ENCODE peak calls at places on chromosomes 11 and 22, in six cellular contexts. One of them, this sample, is unnamed.
A peak's percentile ranks its signal among the peaks of the same experiment; 100 is the strongest.

GRCh38 chr22:17706451-17706900 is 67.8 kb downstream of the BID start:
- DNase-seq in GM10248: peak; percentile 68
- DNase-seq in lower leg skin: peak; percentile 66
- DNase-seq in transverse colon: peak; percentile 54
- DNase-seq in GM23338: peak; percentile 46
- DNase-seq in IMR-90: peak; percentile 93
- DNase-seq in this sample: peak; percentile 92

GRCh38 chr11:60766547-60766946 is 9.9 kb downstream of the MS4A15 start:
- DNase-seq in transverse colon: no peak
- DNase-seq in GM10248: no peak
- DNase-seq in lower leg skin: no peak
- DNase-seq in GM23338: no peak
- DNase-seq in IMR-90: no peak
- DNase-seq in this sample: no peak

GRCh38 chr11:55658031-55658573 is 3.9 kb upstream of the OR4C6 start:
- DNase-seq in GM23338: no peak
- DNase-seq in transverse colon: no peak
- DNase-seq in lower leg skin: no peak
- DNase-seq in GM10248: peak; percentile 31
- DNase-seq in IMR-90: no peak
- DNase-seq in this sample: no peak

GRCh38 chr11:92681606-92682005 is 287.8 kb upstream of the MTNR1B start:
- DNase-seq in GM23338: no peak
- DNase-seq in GM10248: no peak
- DNase-seq in transverse colon: no peak
- DNase-seq in IMR-90: no peak
- DNase-seq in lower leg skin: no peak
- DNase-seq in this sample: no peak

GRCh38 chr22:47299879-47300697 is 537.6 kb downstream of the TBC1D22A start:
- DNase-seq in IMR-90: no peak
- DNase-seq in GM23338: no peak
- DNase-seq in lower leg skin: no peak
- DNase-seq in GM10248: peak; percentile 11
- DNase-seq in transverse colon: no peak
- DNase-seq in this sample: no peak

GRCh38 chr11:65159005-65159404 is 11.0 kb upstream of the SPDYC start:
- DNase-seq in transverse colon: no peak
- DNase-seq in GM10248: peak; percentile 55
- DNase-seq in IMR-90: no peak
- DNase-seq in GM23338: no peak
- DNase-seq in lower leg skin: no peak
- DNase-seq in this sample: no peak

GRCh38 chr22:20756846-20757245 is 17.1 kb upstream of the SERPIND1 start:
- DNase-seq in transverse colon: no peak
- DNase-seq in IMR-90: no peak
- DNase-seq in GM23338: no peak
- DNase-seq in GM10248: no peak
- DNase-seq in lower leg skin: no peak
- DNase-seq in this sample: no peak

GRCh38 chr11:79439893-79440450 is 858 bp downstream of the TENM4 start:
- DNase-seq in transverse colon: no peak
- DNase-seq in GM10248: peak; percentile 20
- DNase-seq in IMR-90: no peak
- DNase-seq in lower leg skin: no peak
- DNase-seq in GM23338: peak; percentile 65
- DNase-seq in this sample: no peak

GRCh38 chr11:95577716-95578460 is 211.7 kb downstream of the FAM76B start:
- DNase-seq in GM23338: no peak
- DNase-seq in lower leg skin: no peak
- DNase-seq in IMR-90: peak; percentile 83
- DNase-seq in GM10248: no peak
- DNase-seq in transverse colon: no peak
- DNase-seq in this sample: peak; percentile 78

GRCh38 chr22:45051419-45051818 is 41.6 kb upstream of the PHF21B start:
- DNase-seq in GM10248: no peak
- DNase-seq in lower leg skin: no peak
- DNase-seq in IMR-90: no peak
- DNase-seq in GM23338: no peak
- DNase-seq in transverse colon: no peak
- DNase-seq in this sample: no peak

GRCh38 chr11:65488273-65489058 is 10.4 kb upstream of the MALAT1 start:
- DNase-seq in GM23338: no peak
- DNase-seq in transverse colon: peak; percentile 74
- DNase-seq in GM10248: peak; percentile 31
- DNase-seq in lower leg skin: no peak
- DNase-seq in IMR-90: peak; percentile 71
- DNase-seq in this sample: peak; percentile 83

GRCh38 chr22:45212992-45213751 is 27.5 kb downstream of the KIAA0930 start:
- DNase-seq in GM23338: no peak
- DNase-seq in GM10248: no peak
- DNase-seq in transverse colon: peak; percentile 27
- DNase-seq in IMR-90: peak; percentile 81
- DNase-seq in lower leg skin: no peak
- DNase-seq in this sample: no peak

GRCh38 chr11:75384438-75385080 is 14.8 kb upstream of the RPS3 start:
- DNase-seq in GM10248: peak; percentile 85
- DNase-seq in transverse colon: peak; percentile 85
- DNase-seq in lower leg skin: peak; percentile 60
- DNase-seq in GM23338: peak; percentile 92
- DNase-seq in IMR-90: peak; percentile 47
- DNase-seq in this sample: peak; percentile 87

GRCh38 chr11:61596990-61597389 is 16.1 kb upstream of the SYT7 start:
- DNase-seq in transverse colon: no peak
- DNase-seq in IMR-90: no peak
- DNase-seq in GM10248: no peak
- DNase-seq in lower leg skin: no peak
- DNase-seq in GM23338: no peak
- DNase-seq in this sample: no peak

GRCh38 chr11:74849525-74850391 is 99.1 kb downstream of the XRRA1 start:
- DNase-seq in lower leg skin: no peak
- DNase-seq in GM23338: peak; percentile 71
- DNase-seq in transverse colon: no peak
- DNase-seq in GM10248: no peak
- DNase-seq in IMR-90: peak; percentile 84
- DNase-seq in this sample: peak; percentile 81

GRCh38 chr11:116913000-116913399 is 75.6 kb upstream of the APOA1 start:
- DNase-seq in GM23338: no peak
- DNase-seq in transverse colon: no peak
- DNase-seq in lower leg skin: no peak
- DNase-seq in IMR-90: peak; percentile 90
- DNase-seq in GM10248: no peak
- DNase-seq in this sample: peak; percentile 67

GRCh38 chr11:2517016-2517385 is 72.2 kb downstream of the KCNQ1 start:
- DNase-seq in transverse colon: peak; percentile 4
- DNase-seq in IMR-90: no peak
- DNase-seq in lower leg skin: peak; percentile 2
- DNase-seq in GM23338: no peak
- DNase-seq in GM10248: no peak
- DNase-seq in this sample: no peak

GRCh38 chr11:38814670-38815069 is 2216.6 kb upstream of the RAG2 start:
- DNase-seq in GM23338: no peak
- DNase-seq in GM10248: no peak
- DNase-seq in lower leg skin: no peak
- DNase-seq in IMR-90: peak; percentile 58
- DNase-seq in transverse colon: no peak
- DNase-seq in this sample: no peak

GRCh38 chr11:74755395-74755995 is 6.8 kb downstream of the RNF169 start:
- DNase-seq in GM10248: no peak
- DNase-seq in lower leg skin: no peak
- DNase-seq in GM23338: peak; percentile 66
- DNase-seq in transverse colon: no peak
- DNase-seq in IMR-90: peak; percentile 4
- DNase-seq in this sample: no peak

GRCh38 chr11:94283678-94284077 is 20.7 kb upstream of the IZUMO1R start:
- DNase-seq in transverse colon: no peak
- DNase-seq in IMR-90: no peak
- DNase-seq in GM23338: no peak
- DNase-seq in lower leg skin: no peak
- DNase-seq in GM10248: no peak
- DNase-seq in this sample: no peak

GRCh38 chr22:19822301-19823117 is 32.2 kb downstream of the GNB1L start:
- DNase-seq in GM23338: no peak
- DNase-seq in transverse colon: peak; percentile 3
- DNase-seq in GM10248: no peak
- DNase-seq in IMR-90: no peak
- DNase-seq in lower leg skin: no peak
- DNase-seq in this sample: no peak

GRCh38 chr22:20407829-20408228 is 13.9 kb downstream of the ZNF74 start:
- DNase-seq in GM10248: no peak
- DNase-seq in lower leg skin: no peak
- DNase-seq in GM23338: no peak
- DNase-seq in transverse colon: no peak
- DNase-seq in IMR-90: no peak
- DNase-seq in this sample: no peak

GRCh38 chr11:84720706-84721402 is 906.3 kb downstream of the DLG2 start:
- DNase-seq in GM10248: no peak
- DNase-seq in lower leg skin: no peak
- DNase-seq in GM23338: peak; percentile 63
- DNase-seq in IMR-90: no peak
- DNase-seq in transverse colon: peak; percentile 12
- DNase-seq in this sample: no peak

GRCh38 chr11:60498853-60499252 is 6.3 kb downstream of the MS4A12 start:
- DNase-seq in GM10248: no peak
- DNase-seq in lower leg skin: no peak
- DNase-seq in transverse colon: peak; percentile 63
- DNase-seq in GM23338: no peak
- DNase-seq in IMR-90: no peak
- DNase-seq in this sample: no peak

GRCh38 chr11:36254739-36255138 is 34.5 kb downstream of the COMMD9 start:
- DNase-seq in IMR-90: peak; percentile 36
- DNase-seq in lower leg skin: no peak
- DNase-seq in GM23338: no peak
- DNase-seq in transverse colon: no peak
- DNase-seq in GM10248: no peak
- DNase-seq in this sample: peak; percentile 68

GRCh38 chr11:17544181-17544622 is at the start of gene USH1C:
- DNase-seq in GM10248: no peak
- DNase-seq in lower leg skin: no peak
- DNase-seq in IMR-90: no peak
- DNase-seq in GM23338: peak; percentile 77
- DNase-seq in transverse colon: peak; percentile 80
- DNase-seq in this sample: peak; percentile 36

GRCh38 chr11:47004595-47005033 is 68.1 kb downstream of the CSTPP1 start:
- DNase-seq in GM23338: no peak
- DNase-seq in lower leg skin: peak; percentile 87
- DNase-seq in GM10248: no peak
- DNase-seq in transverse colon: peak; percentile 71
- DNase-seq in IMR-90: peak; percentile 98
- DNase-seq in this sample: peak; percentile 95

GRCh38 chr22:50691521-50691920 is 18.9 kb downstream of the SHANK3 start:
- DNase-seq in GM23338: peak; percentile 65
- DNase-seq in lower leg skin: no peak
- DNase-seq in GM10248: no peak
- DNase-seq in transverse colon: peak; percentile 23
- DNase-seq in IMR-90: peak; percentile 44
- DNase-seq in this sample: peak; percentile 41

GRCh38 chr11:93537767-93538261 is 5.4 kb downstream of the SMCO4 start:
- DNase-seq in IMR-90: peak; percentile 47
- DNase-seq in GM10248: no peak
- DNase-seq in lower leg skin: no peak
- DNase-seq in transverse colon: no peak
- DNase-seq in GM23338: no peak
- DNase-seq in this sample: no peak

GRCh38 chr11:95363710-95364109 is 132.7 kb upstream of the SESN3 start:
- DNase-seq in IMR-90: no peak
- DNase-seq in transverse colon: no peak
- DNase-seq in GM10248: no peak
- DNase-seq in GM23338: peak; percentile 77
- DNase-seq in lower leg skin: no peak
- DNase-seq in this sample: no peak

GRCh38 chr11:116701876-116702275 is 70.9 kb downstream of the BUD13 start:
- DNase-seq in GM10248: no peak
- DNase-seq in lower leg skin: no peak
- DNase-seq in IMR-90: no peak
- DNase-seq in transverse colon: no peak
- DNase-seq in GM23338: no peak
- DNase-seq in this sample: no peak

GRCh38 chr22:33126881-33127280 is 68.7 kb upstream of the SYN3 start:
- DNase-seq in IMR-90: no peak
- DNase-seq in transverse colon: no peak
- DNase-seq in GM23338: peak; percentile 75
- DNase-seq in lower leg skin: no peak
- DNase-seq in GM10248: no peak
- DNase-seq in this sample: no peak
- TF ChIP-seq CTCF in IMR-90: no peak
- TF ChIP-seq CTCF in transverse colon: no peak
- TF ChIP-seq CTCF in GM23338: peak; percentile 88
- TF ChIP-seq CTCF in lower leg skin: no peak
- TF ChIP-seq CTCF in GM10248: no peak
- TF ChIP-seq CTCF in this sample: no peak

GRCh38 chr11:42976636-42977217 is 335.1 kb upstream of the API5 start:
- DNase-seq in GM23338: no peak
- DNase-seq in transverse colon: no peak
- DNase-seq in GM10248: no peak
- DNase-seq in IMR-90: no peak
- DNase-seq in lower leg skin: no peak
- DNase-seq in this sample: no peak

GRCh38 chr11:42972741-42973140 is 339.1 kb upstream of the API5 start:
- DNase-seq in GM23338: no peak
- DNase-seq in transverse colon: no peak
- DNase-seq in IMR-90: no peak
- DNase-seq in lower leg skin: no peak
- DNase-seq in GM10248: no peak
- DNase-seq in this sample: no peak

DNA sequence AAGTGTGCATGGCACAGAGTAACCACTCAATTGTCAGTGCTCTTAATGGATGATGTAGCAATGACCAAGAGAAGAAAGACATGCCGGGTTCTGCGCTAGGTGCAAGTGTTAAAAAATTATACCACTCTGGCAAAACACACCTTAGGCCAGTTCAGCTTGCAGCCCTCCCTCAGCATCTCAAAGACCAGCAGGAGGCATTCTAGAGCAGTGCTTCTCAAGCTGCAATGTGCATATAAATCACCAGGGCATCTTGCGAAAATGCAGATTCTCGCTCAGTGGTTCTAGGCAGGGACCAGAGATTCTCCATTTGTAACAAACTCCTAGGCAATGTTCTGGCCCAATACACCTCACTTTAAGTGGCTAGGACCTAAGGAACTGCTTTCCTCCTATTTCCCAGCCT is 337.3 kb upstream of the API5 start:
- DNase-seq in IMR-90: no peak
- DNase-seq in GM23338: peak; percentile 50
- DNase-seq in lower leg skin: no peak
- DNase-seq in transverse colon: no peak
- DNase-seq in GM10248: no peak
- DNase-seq in this sample: no peak
- TF ChIP-seq CTCF in IMR-90: no peak
- TF ChIP-seq CTCF in GM23338: peak; percentile 61
- TF ChIP-seq CTCF in lower leg skin: no peak
- TF ChIP-seq CTCF in transverse colon: no peak
- TF ChIP-seq CTCF in GM10248: no peak
- TF ChIP-seq CTCF in this sample: no peak

GRCh38 chr22:32828150-32828549 is 26.6 kb downstream of the TIMP3 start:
- DNase-seq in GM10248: no peak
- DNase-seq in transverse colon: no peak
- DNase-seq in lower leg skin: no peak
- DNase-seq in GM23338: no peak
- DNase-seq in IMR-90: no peak
- DNase-seq in this sample: no peak
- TF ChIP-seq CTCF in GM10248: no peak
- TF ChIP-seq CTCF in transverse colon: no peak
- TF ChIP-seq CTCF in lower leg skin: no peak
- TF ChIP-seq CTCF in GM23338: no peak
- TF ChIP-seq CTCF in IMR-90: peak; percentile 22
- TF ChIP-seq CTCF in this sample: no peak

GRCh38 chr22:29903371-29903770 is 20.4 kb downstream of the MTMR3 start:
- DNase-seq in GM10248: no peak
- DNase-seq in transverse colon: no peak
- DNase-seq in IMR-90: no peak
- DNase-seq in GM23338: no peak
- DNase-seq in lower leg skin: no peak
- DNase-seq in this sample: no peak
- TF ChIP-seq CTCF in GM10248: no peak
- TF ChIP-seq CTCF in transverse colon: no peak
- TF ChIP-seq CTCF in IMR-90: no peak
- TF ChIP-seq CTCF in GM23338: no peak
- TF ChIP-seq CTCF in lower leg skin: no peak
- TF ChIP-seq CTCF in this sample: no peak

This sample was measured in foreskin fibroblast.